ENCODE peak calls at places on chromosomes 16 and 17, in five cellular contexts. One of them, this sample, is unnamed.

GRCh38 chr17:56149266-56150036 is 3.8 kb upstream of the ANKFN1 start:
- DNase-seq in HCT116: no peak
- DNase-seq in mammary epithelial cell: no peak
- DNase-seq in colonic mucosa: no peak
- DNase-seq in neuronal stem cell: no peak
- DNase-seq in this sample: no peak

GRCh38 chr17:6276711-6277110 is 158.2 kb downstream of the AIPL1 start:
- DNase-seq in HCT116: no peak
- DNase-seq in neuronal stem cell: no peak
- DNase-seq in colonic mucosa: no peak
- DNase-seq in mammary epithelial cell: no peak
- DNase-seq in this sample: no peak

GRCh38 chr16:9102379-9102778 is 10.9 kb downstream of the HAPSTR1 start:
- DNase-seq in neuronal stem cell: no peak
- DNase-seq in colonic mucosa: no peak
- DNase-seq in HCT116: no peak
- DNase-seq in mammary epithelial cell: peak
- DNase-seq in this sample: no peak

GRCh38 chr17:57257911-57258885 is 1.9 kb downstream of the MSI2 start:
- DNase-seq in colonic mucosa: peak
- DNase-seq in mammary epithelial cell: no peak
- DNase-seq in HCT116: no peak
- DNase-seq in neuronal stem cell: peak
- DNase-seq in this sample: peak

GRCh38 chr17:53141731-53142130 is 681.0 kb upstream of the KIF2B start:
- DNase-seq in colonic mucosa: no peak
- DNase-seq in HCT116: no peak
- DNase-seq in neuronal stem cell: no peak
- DNase-seq in mammary epithelial cell: no peak
- DNase-seq in this sample: no peak

GRCh38 chr17:9240659-9241370 is 219.5 kb downstream of the NTN1 start:
- DNase-seq in neuronal stem cell: no peak
- DNase-seq in HCT116: no peak
- DNase-seq in colonic mucosa: peak
- DNase-seq in mammary epithelial cell: no peak
- DNase-seq in this sample: no peak

GRCh38 chr17:48596000-48596734 is 2.6 kb upstream of the HOXB5 start:
- DNase-seq in HCT116: no peak
- DNase-seq in mammary epithelial cell: no peak
- DNase-seq in colonic mucosa: no peak
- DNase-seq in neuronal stem cell: no peak
- DNase-seq in this sample: no peak

GRCh38 chr17:73955616-73956015 is 247.9 kb upstream of the RPL38 start:
- DNase-seq in colonic mucosa: no peak
- DNase-seq in neuronal stem cell: no peak
- DNase-seq in HCT116: no peak
- DNase-seq in mammary epithelial cell: no peak
- DNase-seq in this sample: no peak

GRCh38 chr16:2244926-2245795 is 6.2 kb downstream of the ECI1 start:
- DNase-seq in HCT116: no peak
- DNase-seq in neuronal stem cell: no peak
- DNase-seq in mammary epithelial cell: no peak
- DNase-seq in colonic mucosa: no peak
- DNase-seq in this sample: no peak

GRCh38 chr16:80318107-80318506 is 222.7 kb upstream of the DYNLRB2 start:
- DNase-seq in HCT116: no peak
- DNase-seq in colonic mucosa: no peak
- DNase-seq in neuronal stem cell: no peak
- DNase-seq in mammary epithelial cell: no peak
- DNase-seq in this sample: no peak

GRCh38 chr16:11254913-11255736 is 879 bp downstream of the SOCS1 start:
- DNase-seq in mammary epithelial cell: peak
- DNase-seq in HCT116: no peak
- DNase-seq in colonic mucosa: peak
- DNase-seq in neuronal stem cell: peak
- DNase-seq in this sample: peak

GRCh38 chr17:43979011-43979410 is 25.3 kb upstream of the PYY start:
- DNase-seq in HCT116: no peak
- DNase-seq in neuronal stem cell: no peak
- DNase-seq in colonic mucosa: no peak
- DNase-seq in mammary epithelial cell: no peak
- DNase-seq in this sample: no peak

GRCh38 chr17:50426814-50427787 is 1.1 kb downstream of the ACSF2 start:
- DNase-seq in neuronal stem cell: no peak
- DNase-seq in colonic mucosa: peak
- DNase-seq in mammary epithelial cell: peak
- DNase-seq in HCT116: peak
- DNase-seq in this sample: peak

GRCh38 chr16:86229866-86230656 is 280.3 kb upstream of the FOXF1 start:
- DNase-seq in neuronal stem cell: no peak
- DNase-seq in HCT116: no peak
- DNase-seq in mammary epithelial cell: no peak
- DNase-seq in colonic mucosa: no peak
- DNase-seq in this sample: no peak

GRCh38 chr16:1019234-1019933 is 37.8 kb downstream of the SOX8 start:
- DNase-seq in mammary epithelial cell: peak
- DNase-seq in colonic mucosa: no peak
- DNase-seq in neuronal stem cell: peak
- DNase-seq in HCT116: no peak
- DNase-seq in this sample: no peak

GRCh38 chr16:8572919-8573724 is 17.2 kb downstream of the TMEM114 start:
- DNase-seq in HCT116: peak
- DNase-seq in colonic mucosa: no peak
- DNase-seq in neuronal stem cell: no peak
- DNase-seq in mammary epithelial cell: peak
- DNase-seq in this sample: peak

GRCh38 chr17:56708670-56709410 is 115.3 kb downstream of the NOG start:
- DNase-seq in mammary epithelial cell: no peak
- DNase-seq in colonic mucosa: no peak
- DNase-seq in neuronal stem cell: no peak
- DNase-seq in HCT116: no peak
- DNase-seq in this sample: no peak

GRCh38 chr16:3726021-3726687 is 8.8 kb upstream of the TRAP1 start:
- DNase-seq in mammary epithelial cell: no peak
- DNase-seq in HCT116: no peak
- DNase-seq in colonic mucosa: no peak
- DNase-seq in neuronal stem cell: no peak
- DNase-seq in this sample: no peak

GRCh38 chr17:80812362-80813088 is 179.1 kb upstream of the CHMP6 start:
- DNase-seq in mammary epithelial cell: no peak
- DNase-seq in colonic mucosa: no peak
- DNase-seq in HCT116: no peak
- DNase-seq in neuronal stem cell: no peak
- DNase-seq in this sample: no peak

GRCh38 chr16:1428511-1428910 is 2.4 kb upstream of the PERCC1 start:
- DNase-seq in mammary epithelial cell: no peak
- DNase-seq in colonic mucosa: no peak
- DNase-seq in neuronal stem cell: no peak
- DNase-seq in HCT116: no peak
- DNase-seq in this sample: peak

GRCh38 chr17:81397314-81398169 is 2.3 kb downstream of the BAHCC1 start:
- DNase-seq in colonic mucosa: peak
- DNase-seq in HCT116: no peak
- DNase-seq in mammary epithelial cell: peak
- DNase-seq in neuronal stem cell: peak
- DNase-seq in this sample: no peak

GRCh38 chr16:83831451-83831987 is 23.7 kb downstream of the HSBP1 start:
- DNase-seq in colonic mucosa: no peak
- DNase-seq in neuronal stem cell: no peak
- DNase-seq in HCT116: no peak
- DNase-seq in mammary epithelial cell: no peak
- DNase-seq in this sample: no peak

GRCh38 chr16:48576927-48577326 is 33.1 kb downstream of the N4BP1 start:
- DNase-seq in mammary epithelial cell: peak
- DNase-seq in neuronal stem cell: no peak
- DNase-seq in HCT116: no peak
- DNase-seq in colonic mucosa: no peak
- DNase-seq in this sample: no peak

GRCh38 chr17:1095093-1095852 is 84.5 kb downstream of the ABR start:
- DNase-seq in colonic mucosa: no peak
- DNase-seq in neuronal stem cell: no peak
- DNase-seq in HCT116: no peak
- DNase-seq in mammary epithelial cell: no peak
- DNase-seq in this sample: no peak

GRCh38 chr17:56819431-56820145 is 14.1 kb downstream of the C17orf67 start:
- DNase-seq in colonic mucosa: peak
- DNase-seq in neuronal stem cell: peak
- DNase-seq in HCT116: peak
- DNase-seq in mammary epithelial cell: peak
- DNase-seq in this sample: peak

GRCh38 chr17:4945176-4945943 is 3.0 kb downstream of the PFN1 start:
- DNase-seq in HCT116: peak
- DNase-seq in neuronal stem cell: no peak
- DNase-seq in colonic mucosa: peak
- DNase-seq in mammary epithelial cell: peak
- DNase-seq in this sample: peak

GRCh38 chr16:81629032-81629802 is 149.9 kb upstream of the PLCG2 start:
- DNase-seq in HCT116: no peak
- DNase-seq in colonic mucosa: no peak
- DNase-seq in neuronal stem cell: no peak
- DNase-seq in mammary epithelial cell: no peak
- DNase-seq in this sample: no peak

GRCh38 chr16:81630632-81631026 is 148.5 kb upstream of the PLCG2 start:
- DNase-seq in neuronal stem cell: peak
- DNase-seq in colonic mucosa: no peak
- DNase-seq in mammary epithelial cell: no peak
- DNase-seq in HCT116: no peak
- DNase-seq in this sample: no peak

GRCh38 chr16:81627729-81628128 is 151.4 kb upstream of the PLCG2 start:
- DNase-seq in mammary epithelial cell: no peak
- DNase-seq in HCT116: no peak
- DNase-seq in colonic mucosa: no peak
- DNase-seq in neuronal stem cell: no peak
- DNase-seq in this sample: no peak

GRCh38 chr16:81632392-81633146 is 146.5 kb upstream of the PLCG2 start:
- DNase-seq in colonic mucosa: peak
- DNase-seq in HCT116: peak
- DNase-seq in neuronal stem cell: no peak
- DNase-seq in mammary epithelial cell: no peak
- DNase-seq in this sample: no peak

GRCh38 chr16:81629896-81630631 is 149.0 kb upstream of the PLCG2 start:
- DNase-seq in neuronal stem cell: no peak
- DNase-seq in mammary epithelial cell: no peak
- DNase-seq in colonic mucosa: no peak
- DNase-seq in HCT116: no peak
- DNase-seq in this sample: no peak
- H3K4me3 ChIP-seq in neuronal stem cell: no peak
- H3K4me3 ChIP-seq in mammary epithelial cell: no peak
- H3K4me3 ChIP-seq in colonic mucosa: no peak
- H3K4me3 ChIP-seq in HCT116: no peak
- H3K4me3 ChIP-seq in this sample: no peak

DNA sequence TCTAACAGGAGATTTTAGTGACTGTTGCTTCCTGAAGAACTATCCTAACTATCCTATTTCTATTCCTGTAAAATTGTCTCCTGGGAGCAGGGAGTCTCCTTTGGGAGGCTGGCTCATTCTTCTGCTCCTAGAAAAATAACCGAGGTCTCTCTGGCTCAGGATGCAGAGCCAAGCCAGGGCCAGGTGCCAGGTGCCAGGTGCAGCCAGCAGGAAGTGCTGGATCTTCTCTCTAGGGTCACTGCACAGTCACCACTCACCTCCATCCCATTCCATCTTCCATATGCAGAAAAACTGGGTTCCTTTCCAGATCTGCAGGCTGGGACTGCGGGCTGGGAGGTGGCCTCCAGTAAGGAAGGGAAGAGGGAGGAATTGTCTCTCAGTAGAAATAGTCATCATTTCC is 3.8 kb upstream of the TMC7 start:
- DNase-seq in neuronal stem cell: no peak
- DNase-seq in HCT116: no peak
- DNase-seq in mammary epithelial cell: no peak
- DNase-seq in colonic mucosa: no peak
- DNase-seq in this sample: no peak
- H3K9ac ChIP-seq in neuronal stem cell: no peak
- H3K9ac ChIP-seq in HCT116: no peak
- H3K9ac ChIP-seq in mammary epithelial cell: no peak
- H3K9ac ChIP-seq in colonic mucosa: no peak
- H3K9ac ChIP-seq in this sample: no peak

GRCh38 chr17:41973457-41973856 is 6.9 kb downstream of the CNP start:
- DNase-seq in mammary epithelial cell: no peak
- DNase-seq in neuronal stem cell: no peak
- DNase-seq in colonic mucosa: no peak
- DNase-seq in HCT116: no peak
- DNase-seq in this sample: no peak

GRCh38 chr17:41974658-41975057 is 8.1 kb downstream of the CNP start:
- DNase-seq in mammary epithelial cell: no peak
- DNase-seq in colonic mucosa: no peak
- DNase-seq in neuronal stem cell: no peak
- DNase-seq in HCT116: no peak
- DNase-seq in this sample: no peak

GRCh38 chr17:41974031-41974430 is 7.4 kb downstream of the CNP start:
- DNase-seq in colonic mucosa: no peak
- DNase-seq in HCT116: no peak
- DNase-seq in neuronal stem cell: no peak
- DNase-seq in mammary epithelial cell: no peak
- DNase-seq in this sample: no peak

GRCh38 chr17:41976142-41976768 is 9.7 kb downstream of the CNP start:
- DNase-seq in neuronal stem cell: no peak
- DNase-seq in colonic mucosa: no peak
- DNase-seq in mammary epithelial cell: no peak
- DNase-seq in HCT116: no peak
- DNase-seq in this sample: no peak

GRCh38 chr17:41975099-41976083 is 8.8 kb downstream of the CNP start:
- DNase-seq in mammary epithelial cell: no peak
- DNase-seq in colonic mucosa: no peak
- DNase-seq in neuronal stem cell: no peak
- DNase-seq in HCT116: no peak
- DNase-seq in this sample: no peak
- H3K4me3 ChIP-seq in mammary epithelial cell: no peak
- H3K4me3 ChIP-seq in colonic mucosa: no peak
- H3K4me3 ChIP-seq in neuronal stem cell: no peak
- H3K4me3 ChIP-seq in HCT116: no peak
- H3K4me3 ChIP-seq in this sample: no peak

DNA sequence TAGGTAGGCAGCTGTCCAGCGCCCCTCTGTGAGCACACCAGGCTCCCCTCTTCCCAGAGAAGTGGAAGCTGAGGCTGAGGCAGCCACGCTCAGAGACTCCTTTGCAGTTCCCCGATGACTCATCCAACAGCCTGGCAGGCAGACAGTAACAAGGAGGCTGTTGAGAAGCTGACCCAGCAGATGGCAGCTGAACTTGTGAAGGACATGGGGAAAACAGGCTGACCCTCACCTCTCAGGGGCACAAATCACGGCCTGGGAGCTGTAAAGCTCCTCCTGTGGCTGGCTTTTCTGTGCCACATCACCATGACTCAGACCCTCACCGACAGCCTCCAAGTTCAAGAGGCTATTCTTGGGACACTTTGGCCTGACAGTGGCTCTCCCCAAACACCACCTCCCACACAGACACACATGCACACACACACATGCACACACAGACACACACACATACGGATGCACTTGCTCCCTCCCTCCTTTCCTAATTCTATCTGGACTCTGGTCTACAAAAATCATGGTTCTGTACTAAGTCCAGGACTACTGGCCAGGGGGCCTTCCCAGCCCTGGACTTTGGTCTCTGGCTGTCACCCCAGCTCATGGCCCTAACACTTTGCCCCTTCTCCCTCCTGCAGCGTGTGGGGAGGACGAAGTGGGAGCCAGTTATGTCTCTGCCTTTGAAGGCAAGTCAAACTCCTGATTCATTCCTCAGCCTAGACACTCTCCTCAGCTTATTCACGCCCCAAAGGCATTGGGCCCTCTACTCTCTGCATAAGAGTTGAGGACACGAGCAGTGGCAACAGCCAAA is 23.2 kb downstream of the MAP3K14 start:
- DNase-seq in HCT116: peak
- DNase-seq in neuronal stem cell: no peak
- DNase-seq in colonic mucosa: peak
- DNase-seq in mammary epithelial cell: peak
- DNase-seq in this sample: no peak
- H3K9ac ChIP-seq in HCT116: peak
- H3K9ac ChIP-seq in neuronal stem cell: no peak
- H3K9ac ChIP-seq in colonic mucosa: peak
- H3K9ac ChIP-seq in mammary epithelial cell: no peak
- H3K9ac ChIP-seq in this sample: peak